ENCODE peak calls at places on chromosome 4, in eight cellular contexts. N is ovary; B is astrocyte; U is mesenchymal stem cell; X is psoas muscle; A is CD8-positive, alpha-beta T cell; K is IMR-90; O is PC-9. J is an unnamed sample. For H3K4me1 and H3K9me3, the result is how much of the 10 kb centered on the place peaks cover.

GRCh38 chr4:162644346-162644745 is 480.5 kb upstream of the FSTL5 start:
- DNase-seq in N (no peak), B (peak), U (no peak), X (no peak), A (no peak), K (no peak), O (no peak), J (no peak)

GRCh38 chr4:124610214-124610613 is 102.3 kb downstream of the ANKRD50 start:
- DNase-seq in N (no peak), B (no peak), U (no peak), X (no peak), A (no peak), K (no peak), O (peak), J (no peak)

GRCh38 chr4:139171878-139172691 is 4.9 kb downstream of the ELF2 start:
- DNase-seq in N (no peak), B (peak), U (peak), X (no peak), A (no peak), K (peak), O (peak), J (no peak)

GRCh38 chr4:6123976-6124375 is 76.4 kb downstream of the JAKMIP1 start:
- DNase-seq in N (no peak), B (no peak), U (no peak), X (no peak), A (no peak), K (no peak), O (no peak), J (no peak)

GRCh38 chr4:186953601-186954260 is 230.1 kb upstream of the FAT1 start:
- DNase-seq in N (no peak), B (no peak), U (no peak), X (peak), A (no peak), K (no peak), O (no peak), J (peak)

GRCh38 chr4:169621754-169622481 is 1.5 kb downstream of the CLCN3 start:
- DNase-seq in N (no peak), B (peak), U (peak), X (no peak), A (peak), K (peak), O (no peak), J (no peak)

GRCh38 chr4:2936773-2937145 is 26.4 kb downstream of the NOP14 start:
- DNase-seq in N (peak), B (peak), U (peak), X (no peak), A (peak), K (peak), O (no peak), J (no peak)

GRCh38 chr4:176303938-176304337 is 15.8 kb upstream of the SPCS3 start:
- DNase-seq in N (no peak), B (no peak), U (no peak), X (no peak), A (no peak), K (no peak), O (no peak), J (no peak)

GRCh38 chr4:7238300-7238960 is 46.1 kb downstream of the SORCS2 start:
- DNase-seq in N (no peak), B (no peak), U (no peak), X (no peak), A (no peak), K (no peak), O (no peak), J (no peak)

GRCh38 chr4:73577371-73577770 is 42.9 kb downstream of the RASSF6 start:
- DNase-seq in N (no peak), B (no peak), U (no peak), X (no peak), A (no peak), K (no peak), O (no peak), J (no peak)

GRCh38 chr4:151700566-151701316 is 60.1 kb downstream of the GATB start:
- DNase-seq in N (no peak), B (no peak), U (no peak), X (no peak), A (no peak), K (no peak), O (no peak), J (no peak)

DNA sequence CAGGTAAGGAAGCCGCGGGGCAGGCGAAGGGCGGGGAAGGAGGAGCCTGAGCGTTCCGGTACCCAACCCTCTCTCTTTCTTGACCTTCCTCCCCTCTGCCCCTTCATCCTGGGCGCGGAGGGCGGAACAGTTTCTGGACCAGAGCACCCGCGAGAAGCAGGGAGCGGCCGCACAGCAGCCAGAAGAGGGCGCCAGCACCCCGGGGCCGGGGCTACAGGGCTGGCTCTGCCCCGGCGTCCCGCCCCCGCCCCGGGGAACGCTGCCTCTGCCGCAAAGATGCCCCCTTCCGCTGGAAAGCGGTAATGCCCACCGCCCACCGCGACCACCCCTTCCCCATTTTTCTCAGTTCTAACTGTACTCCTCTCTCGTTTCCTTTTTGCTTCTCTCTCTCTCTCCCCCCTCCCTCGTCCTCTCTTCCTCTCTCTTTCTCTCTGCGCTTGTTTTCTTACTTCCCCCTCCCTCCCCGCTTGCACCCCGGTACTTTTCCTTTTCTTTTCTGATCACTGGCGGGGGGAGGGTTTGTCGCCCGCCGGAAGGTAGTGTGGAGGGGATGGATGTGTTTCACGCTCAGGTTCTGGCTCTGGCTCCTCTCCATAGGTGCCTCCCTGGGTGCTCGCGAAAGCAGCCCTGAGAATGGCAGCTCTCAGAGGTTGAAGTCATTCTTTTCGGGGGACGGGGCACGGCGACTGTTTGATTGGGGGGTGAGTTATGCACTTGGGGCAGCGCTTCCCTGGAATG is 13.1 kb upstream of the PRDM8 start:
- DNase-seq in N (peak), B (peak), U (peak), X (peak), A (peak), K (peak), O (peak), J (peak)
- H3K4me1 ChIP-seq in N (under half), B (under half), U (under half), X (under half), A (under half), K (under half), O (under half), J (under half)

GRCh38 chr4:17981063-17981462 is 40.5 kb downstream of the LCORL start:
- DNase-seq in N (no peak), B (no peak), U (no peak), X (no peak), A (no peak), K (peak), O (no peak), J (no peak)
- H3K9me3 ChIP-seq in N (under half), B (under half), U (under half), X (under half), A (under half), K (under half), O (under half), J (under half)

DNA sequence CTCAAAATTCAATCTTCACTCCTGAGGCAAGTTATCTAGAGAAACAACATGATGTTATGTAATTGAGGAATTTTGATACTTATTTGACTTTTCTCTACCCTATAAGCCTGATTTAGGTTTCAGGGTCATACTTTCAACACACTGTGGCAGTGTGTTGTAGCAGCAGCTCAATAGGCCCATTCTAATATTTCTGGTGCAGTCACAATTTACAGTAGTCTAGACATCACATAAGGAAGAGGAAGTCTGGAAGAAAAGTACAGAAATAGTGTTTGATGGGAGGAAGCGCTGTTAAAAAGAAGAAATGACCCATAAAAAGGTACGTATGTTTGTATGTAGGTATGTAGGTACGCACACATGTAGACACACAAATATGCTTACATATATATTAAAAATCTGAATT is 194.3 kb downstream of the ARHGAP24 start:
- DNase-seq in N (no peak), B (no peak), U (no peak), X (no peak), A (no peak), K (no peak), O (no peak), J (no peak)
- H3K27ac ChIP-seq in N (no peak), B (no peak), U (no peak), X (no peak), A (no peak), K (no peak), O (no peak), J (no peak)

DNA sequence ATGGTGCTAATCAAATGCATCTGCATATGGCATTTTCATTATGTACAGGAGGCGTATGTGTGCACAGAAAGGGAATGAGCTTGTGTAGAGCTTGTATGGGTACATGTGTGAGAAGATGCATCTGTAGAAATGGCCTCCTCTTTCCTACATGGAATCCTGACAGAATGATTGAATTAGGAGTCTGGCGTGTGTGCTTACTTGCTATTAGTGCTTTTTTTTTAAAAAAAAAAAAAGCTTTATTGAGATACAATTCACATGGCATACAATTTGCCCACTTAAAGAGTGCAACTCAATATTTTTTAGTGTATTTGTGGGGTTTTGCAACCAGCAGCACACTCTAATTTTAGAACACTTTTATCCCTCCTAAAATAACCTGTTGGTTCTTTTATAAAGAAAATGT is 66.1 kb downstream of the TMEM131L start:
- DNase-seq in N (no peak), B (no peak), U (no peak), X (no peak), A (no peak), K (no peak), O (no peak), J (no peak)
- H3K4me1 ChIP-seq in N (under half), B (under half), U (under half), X (half or more), A (half or more), K (under half), O (under half), J (under half)

GRCh38 chr4:71275004-71275403 is 63.8 kb upstream of the SLC4A4 start:
- DNase-seq in N (no peak), B (no peak), U (no peak), X (no peak), A (no peak), K (no peak), O (no peak), J (no peak)
- H3K9me3 ChIP-seq in N (under half), B (under half), U (under half), X (under half), A (under half), K (under half), O (under half), J (under half)

GRCh38 chr4:146522862-146523205 is 1.1 kb upstream of the SLC10A7 start:
- DNase-seq in N (no peak), B (no peak), U (peak), X (no peak), A (no peak), K (peak), O (no peak), J (no peak)
- H3K27ac ChIP-seq in N (no peak), B (peak), U (no peak), X (peak), A (peak), K (peak), O (no peak), J (no peak)

GRCh38 chr4:40149960-40150385 is 46.9 kb upstream of the RHOH start:
- DNase-seq in N (peak), B (peak), U (peak), X (peak), A (peak), K (peak), O (peak), J (peak)

GRCh38 chr4:40152642-40153041 is 44.2 kb upstream of the RHOH start:
- DNase-seq in N (no peak), B (no peak), U (no peak), X (no peak), A (peak), K (no peak), O (no peak), J (no peak)

DNA sequence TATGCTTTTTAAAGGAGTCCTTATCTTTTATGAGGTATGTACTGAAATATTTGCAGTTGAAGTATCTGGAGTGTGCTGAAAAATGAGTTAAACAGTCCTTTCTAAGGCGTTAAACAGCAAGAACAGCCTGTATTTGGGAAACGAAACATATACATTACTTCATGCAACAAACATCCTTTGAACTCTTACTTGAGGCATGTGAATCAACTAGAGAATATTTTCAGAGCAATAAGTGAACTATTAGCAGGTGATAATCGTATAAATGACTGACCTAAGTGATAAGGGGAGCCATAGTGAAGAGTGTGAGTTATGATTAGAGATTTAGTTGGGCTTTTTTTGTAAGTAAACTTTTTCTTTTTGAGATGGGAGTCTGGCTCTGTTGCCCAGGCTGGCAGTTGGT is 45.9 kb upstream of the RHOH start:
- DNase-seq in N (no peak), B (peak), U (peak), X (no peak), A (no peak), K (peak), O (no peak), J (no peak)
- H3K4me1 ChIP-seq in N (under half), B (under half), U (under half), X (under half), A (under half), K (under half), O (under half), J (under half)

GRCh38 chr4:271492-272103 is 33.7 kb downstream of the ZNF732 start:
- DNase-seq in N (no peak), B (no peak), U (no peak), X (no peak), A (no peak), K (no peak), O (no peak), J (no peak)
- H3K9me3 ChIP-seq in N (under half), B (under half), U (half or more), X (half or more), A (under half), K (under half), O (under half), J (under half)

J was measured in right cardiac atrium.